ENCODE peak calls at places on chromosome 14, in nine cellular contexts. Y, S, L, F, U, A, J, E and P are unnamed samples.

GRCh38 chr14:94484476-94484875 is 8.5 kb upstream of the SERPINA9 start:
- DNase-seq in Y (no peak), S (no peak), L (no peak), F (no peak), U (no peak), A (no peak), J (no peak), E (no peak), P (no peak)

GRCh38 chr14:89681086-89682018 is 264.3 kb upstream of the FOXN3 start:
- DNase-seq in Y (no peak), S (no peak), L (no peak), F (no peak), U (no peak), A (no peak), J (no peak), E (no peak), P (peak; percentile 44)

GRCh38 chr14:103867523-103867953 is 20.2 kb upstream of the PPP1R13B start:
- DNase-seq in Y (peak; percentile 71), S (no peak), L (no peak), F (no peak), U (no peak), A (no peak), J (no peak), E (no peak), P (no peak)

GRCh38 chr14:56172074-56172473 is 53.9 kb downstream of the PELI2 start:
- DNase-seq in Y (no peak), S (no peak), L (no peak), F (no peak), U (no peak), A (no peak), J (no peak), E (no peak), P (no peak)

GRCh38 chr14:20631821-20632389 is 9.6 kb downstream of the OR6S1 start:
- DNase-seq in Y (peak; percentile 50), S (peak; percentile 45), L (no peak), F (peak; percentile 71), U (no peak), A (peak; percentile 59), J (no peak), E (peak; percentile 59), P (peak; percentile 27)

GRCh38 chr14:34711169-34711568 is 3.2 kb downstream of the CFL2 start:
- DNase-seq in Y (peak; percentile 33), S (no peak), L (no peak), F (peak; percentile 93), U (no peak), A (no peak), J (no peak), E (no peak), P (peak; percentile 73)

GRCh38 chr14:104912053-104912452 is 12.6 kb upstream of the PLD4 start:
- DNase-seq in Y (no peak), S (no peak), L (no peak), F (no peak), U (no peak), A (no peak), J (no peak), E (no peak), P (no peak)

GRCh38 chr14:30805284-30805683 is 69.1 kb upstream of the COCH start:
- DNase-seq in Y (no peak), S (no peak), L (no peak), F (no peak), U (no peak), A (no peak), J (no peak), E (no peak), P (no peak)

GRCh38 chr14:57732886-57733285 is 133.0 kb downstream of the SLC35F4 start:
- DNase-seq in Y (no peak), S (no peak), L (no peak), F (no peak), U (no peak), A (no peak), J (no peak), E (no peak), P (no peak)

GRCh38 chr14:88289214-88289613 is 33.9 kb downstream of the KCNK10 start:
- DNase-seq in Y (no peak), S (no peak), L (no peak), F (no peak), U (no peak), A (no peak), J (no peak), E (no peak), P (no peak)

GRCh38 chr14:88281447-88281846 is 41.6 kb downstream of the KCNK10 start:
- DNase-seq in Y (no peak), S (no peak), L (no peak), F (no peak), U (no peak), A (no peak), J (no peak), E (no peak), P (no peak)

GRCh38 chr14:88289996-88290395 is 33.1 kb downstream of the KCNK10 start:
- DNase-seq in Y (no peak), S (no peak), L (no peak), F (no peak), U (no peak), A (no peak), J (no peak), E (no peak), P (no peak)

DNA sequence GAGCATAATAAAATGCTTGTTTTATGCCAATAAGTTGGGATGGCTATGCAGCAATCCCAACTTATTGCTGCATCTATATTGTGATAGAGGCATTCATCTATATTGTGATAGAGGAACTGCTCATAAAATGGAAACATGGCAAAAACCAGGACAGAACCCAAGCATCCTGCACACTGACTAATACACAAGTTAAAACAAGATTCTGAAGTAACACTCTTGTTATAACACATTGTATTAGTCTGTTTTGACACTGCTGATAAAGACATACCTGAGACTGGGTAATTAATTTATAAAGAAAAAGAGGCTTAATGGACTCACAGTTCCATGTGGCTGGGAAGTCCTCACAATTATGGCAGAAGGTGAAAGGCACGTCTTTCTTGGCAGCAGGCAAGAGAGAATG is 36.8 kb downstream of the KCNK10 start:
- DNase-seq in Y (no peak), S (no peak), L (no peak), F (no peak), U (no peak), A (no peak), J (no peak), E (no peak), P (no peak)
- TF ChIP-seq CTCF in Y (no peak), S (no peak), L (no peak), F (no peak), U (no peak), A (no peak), J (no peak), E (no peak), P (no peak)

GRCh38 chr14:92987713-92988510 is 65.0 kb downstream of the CHGA start:
- DNase-seq in Y (no peak), S (peak; percentile 46), L (no peak), F (no peak), U (no peak), A (no peak), J (no peak), E (no peak), P (no peak)
- TF ChIP-seq CTCF in Y (no peak), S (no peak), L (no peak), F (no peak), U (no peak), A (no peak), J (no peak), E (no peak), P (no peak)

DNA sequence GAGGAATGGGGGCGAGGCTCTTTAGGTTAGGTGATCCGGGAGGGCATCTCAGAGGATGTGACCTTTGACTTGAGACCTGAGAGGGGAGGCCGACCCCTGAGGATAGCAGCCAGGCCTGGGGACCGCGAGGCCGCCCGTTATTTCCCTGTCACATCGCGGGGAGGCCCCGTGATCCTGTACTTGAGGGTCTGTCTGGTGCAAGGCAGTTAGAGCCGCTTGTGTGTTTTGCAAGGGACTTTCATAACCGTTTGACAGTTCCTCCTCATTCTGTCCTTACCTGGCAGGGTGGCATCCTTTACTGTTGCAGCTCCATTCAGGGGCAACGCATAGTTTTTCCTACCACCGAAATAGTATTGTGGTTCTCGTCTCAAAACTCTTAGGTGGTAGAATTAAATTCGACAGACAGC is 764 bp downstream of the VRK1 start:
- DNase-seq in Y (no peak), S (peak; percentile 65), L (no peak), F (no peak), U (no peak), A (no peak), J (no peak), E (no peak), P (peak; percentile 51)
- TF ChIP-seq CTCF in Y (no peak), S (no peak), L (no peak), F (no peak), U (no peak), A (no peak), J (no peak), E (no peak), P (peak; percentile 21)

DNA sequence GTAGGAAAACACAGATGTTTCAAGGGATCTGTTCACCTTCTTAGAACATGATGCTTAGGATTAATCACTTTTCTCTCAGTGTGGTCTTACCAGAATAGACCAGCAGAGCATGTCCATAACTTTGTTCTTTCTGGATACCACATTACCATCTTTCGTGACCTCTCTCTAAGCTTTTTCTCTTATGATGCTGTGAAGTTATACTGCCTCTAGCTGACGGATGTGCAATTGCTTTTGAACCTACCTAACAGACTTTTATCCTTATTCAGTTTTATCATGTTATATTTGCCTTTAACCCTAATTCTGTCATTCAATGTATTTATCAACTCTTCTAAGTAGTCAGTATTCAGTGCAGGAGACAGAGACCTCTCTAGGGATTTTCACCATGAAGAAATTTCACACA is 246.7 kb downstream of the DACT1 start:
- DNase-seq in Y (no peak), S (no peak), L (no peak), F (no peak), U (no peak), A (no peak), J (no peak), E (no peak), P (no peak)
- TF ChIP-seq CTCF in Y (peak; percentile 13), S (peak; percentile 56), L (peak; percentile 41), F (peak; percentile 52), U (no peak), A (no peak), J (peak; percentile 18), E (peak; percentile 34), P (peak; percentile 29)

GRCh38 chr14:99326041-99326710 is 54.2 kb upstream of the BCL11B start:
- DNase-seq in Y (no peak), S (no peak), L (peak; percentile 56), F (no peak), U (no peak), A (no peak), J (no peak), E (no peak), P (peak; percentile 10)
- TF ChIP-seq CTCF in Y (no peak), S (no peak), L (no peak), F (no peak), U (no peak), A (no peak), J (no peak), E (no peak), P (no peak)

GRCh38 chr14:54572316-54572715 is 5.4 kb downstream of the SAMD4A start:
- DNase-seq in Y (no peak), S (no peak), L (no peak), F (no peak), U (no peak), A (no peak), J (no peak), E (peak; percentile 45), P (no peak)
- TF ChIP-seq CTCF in Y (peak; percentile 39), S (peak; percentile 71), L (peak; percentile 54), F (peak; percentile 78), U (peak; percentile 25), A (peak; percentile 39), J (peak; percentile 53), E (peak; percentile 78), P (peak; percentile 60)

GRCh38 chr14:96893966-96894622 is 96.9 kb downstream of the VRK1 start:
- DNase-seq in Y (no peak), S (no peak), L (no peak), F (no peak), U (no peak), A (no peak), J (no peak), E (no peak), P (no peak)
- TF ChIP-seq CTCF in Y (no peak), S (no peak), L (no peak), F (no peak), U (no peak), A (no peak), J (no peak), E (no peak), P (no peak)